ENCODE peak calls at places on chromosomes 4 and X, in seven cellular contexts. A, X, I, T, D, L and Y are unnamed samples. For H3K9me3, the result is how much of the 10 kb centered on the place peaks cover.

GRCh38 chr4:84966382-84967291 is at the start of gene WDFY3:
- DNase-seq in L (peak), D (peak), A (no peak), X (peak), T (peak), I (peak), Y (peak)

GRCh38 chr4:170128219-170128804 is 38.6 kb upstream of the AADAT start:
- DNase-seq in L (no peak), A (no peak), X (no peak), I (no peak), T (no peak), D (no peak), Y (no peak)

GRCh38 chr4:14110407-14110806 is 482.9 kb upstream of the BOD1L1 start:
- DNase-seq in L (no peak), I (no peak), X (no peak), T (no peak), A (no peak), D (no peak), Y (no peak)

GRCh38 chr4:138815811-138816210 is 199.8 kb upstream of the NOCT start:
- DNase-seq in X (no peak), L (no peak), I (no peak), T (no peak), D (no peak), A (no peak), Y (no peak)

GRCh38 chr4:55409468-55410171 is 13.9 kb downstream of the TMEM165 start:
- DNase-seq in A (no peak), T (no peak), X (no peak), I (no peak), D (no peak), L (peak), Y (no peak)

GRCh38 chr4:66943117-66943516 is 602.2 kb downstream of the CENPC start:
- DNase-seq in L (no peak), X (no peak), I (no peak), D (no peak), T (no peak), A (no peak), Y (no peak)

GRCh38 chr4:63921561-63921960 is 487.7 kb downstream of the TECRL start:
- DNase-seq in A (no peak), L (no peak), T (no peak), D (no peak), X (no peak), I (no peak), Y (no peak)

GRCh38 chrX:136255543-136255942 is 4.3 kb upstream of the MAP7D3 start:
- DNase-seq in X (no peak), L (no peak), I (no peak), T (peak), D (no peak), A (no peak), Y (no peak)

GRCh38 chrX:95330292-95330691 is 1354.3 kb upstream of the DIAPH2 start:
- DNase-seq in T (no peak), D (no peak), I (no peak), A (no peak), L (no peak), X (no peak), Y (no peak)

GRCh38 chrX:68147848-68148247 is 285.4 kb downstream of the OPHN1 start:
- DNase-seq in L (no peak), T (no peak), X (no peak), A (no peak), I (no peak), D (no peak), Y (no peak)

GRCh38 chrX:30876367-30876766 is 12.7 kb downstream of the TAB3 start:
- DNase-seq in D (no peak), L (no peak), A (no peak), X (no peak), T (no peak), I (no peak), Y (no peak)

GRCh38 chr4:109559625-109559982 is 442 bp upstream of the MCUB start:
- DNase-seq in L (no peak), T (peak), X (peak), I (no peak), D (peak), A (peak), Y (peak)

GRCh38 chr4:113109106-113109740 is 59.8 kb downstream of the ANK2 start:
- DNase-seq in T (no peak), X (no peak), I (no peak), A (no peak), D (peak), L (no peak), Y (no peak)

GRCh38 chrX:111869639-111870034 is 6.3 kb upstream of the TRPC5OS start:
- DNase-seq in L (peak), T (no peak), X (peak), D (peak), A (no peak), I (no peak), Y (no peak)

GRCh38 chr4:128827280-128827679 is 17.8 kb downstream of the JADE1 start:
- DNase-seq in T (no peak), L (no peak), D (no peak), A (no peak), I (no peak), X (no peak), Y (no peak)

GRCh38 chrX:40671126-40671525 is 23.8 kb upstream of the CXorf38 start:
- DNase-seq in X (no peak), A (no peak), T (no peak), I (no peak), L (no peak), D (no peak), Y (no peak)

GRCh38 chr4:51995647-51996046 is 24.5 kb downstream of the LRRC66 start:
- DNase-seq in T (no peak), A (no peak), D (no peak), I (no peak), L (no peak), X (no peak), Y (no peak)

GRCh38 chr4:102858828-102859464 is 9.8 kb upstream of the CISD2 start:
- DNase-seq in X (no peak), L (no peak), I (no peak), T (no peak), A (no peak), D (no peak), Y (no peak)

GRCh38 chrX:140766024-140766611 is 56.6 kb downstream of the LINC00632 start:
- DNase-seq in X (peak), A (peak), I (no peak), T (no peak), D (peak), L (peak), Y (no peak)

GRCh38 chr4:189046642-189047041 is 894.0 kb upstream of the FRG1 start:
- DNase-seq in X (no peak), D (no peak), I (no peak), A (no peak), L (no peak), T (no peak), Y (no peak)

GRCh38 chr4:2809610-2810180 is 16.8 kb downstream of the SH3BP2 start:
- DNase-seq in I (no peak), X (no peak), D (no peak), A (no peak), T (no peak), L (no peak), Y (no peak)

GRCh38 chr4:8556341-8557150 is 23.6 kb upstream of the GPR78 start:
- DNase-seq in L (no peak), I (no peak), D (no peak), X (no peak), T (no peak), A (no peak), Y (no peak)

GRCh38 chrX:39874202-39874816 is 223.4 kb downstream of the BCOR start:
- DNase-seq in T (no peak), A (no peak), D (no peak), L (no peak), I (no peak), X (no peak), Y (no peak)

GRCh38 chrX:51798701-51799100 is 55.5 kb downstream of the GSPT2 start:
- DNase-seq in T (no peak), D (no peak), A (no peak), X (no peak), I (no peak), L (no peak), Y (no peak)

GRCh38 chr4:147492761-147493160 is 11.9 kb downstream of the EDNRA start:
- DNase-seq in A (no peak), L (peak), I (no peak), X (no peak), D (no peak), T (peak), Y (no peak)

GRCh38 chrX:123425904-123426303 is 241.8 kb downstream of the GRIA3 start:
- DNase-seq in I (no peak), L (peak), T (no peak), X (no peak), D (no peak), A (no peak), Y (no peak)

GRCh38 chr4:165991325-165992180 is 118.5 kb downstream of the TLL1 start:
- DNase-seq in T (no peak), X (no peak), D (no peak), I (no peak), A (no peak), L (peak), Y (no peak)

GRCh38 chr4:168741281-168742173 is 244.7 kb downstream of the PALLD start:
- DNase-seq in T (no peak), I (no peak), L (no peak), A (no peak), X (no peak), D (peak), Y (peak)

GRCh38 chrX:24023972-24024664 is 2.9 kb downstream of the KLHL15 start:
- DNase-seq in T (no peak), I (no peak), D (no peak), L (peak), X (no peak), A (no peak), Y (no peak)

GRCh38 chr4:44118971-44119680 is 329.5 kb downstream of the KCTD8 start:
- DNase-seq in X (no peak), I (no peak), L (no peak), T (no peak), A (no peak), D (no peak), Y (no peak)

GRCh38 chr4:23614284-23614892 is 275.5 kb downstream of the PPARGC1A start:
- DNase-seq in I (no peak), A (no peak), D (no peak), L (peak), T (no peak), X (no peak), Y (no peak)

GRCh38 chr4:41644288-41644914 is 104.1 kb downstream of the PHOX2B start:
- DNase-seq in L (peak), X (peak), A (no peak), T (peak), I (peak), D (peak), Y (peak)

GRCh38 chr4:126647756-126648396 is 984.9 kb upstream of the INTU start:
- DNase-seq in I (no peak), T (no peak), A (no peak), X (no peak), L (no peak), D (no peak), Y (no peak)

GRCh38 chrX:17014216-17014615 is 67.8 kb downstream of the REPS2 start:
- DNase-seq in A (no peak), X (no peak), T (no peak), D (no peak), L (no peak), I (no peak), Y (no peak)

GRCh38 chr4:185232370-185232769 is 23.0 kb downstream of the SNX25 start:
- DNase-seq in X (no peak), D (no peak), A (no peak), I (no peak), L (no peak), T (no peak), Y (no peak)

GRCh38 chrX:69285881-69286545 is 120.8 kb upstream of the PJA1 start:
- DNase-seq in D (peak), X (peak), L (peak), A (peak), I (no peak), T (peak), Y (peak)

GRCh38 chr4:123546123-123546654 is 149.6 kb downstream of the SPRY1 start:
- DNase-seq in D (peak), X (peak), I (no peak), L (no peak), T (no peak), A (no peak), Y (no peak)

DNA sequence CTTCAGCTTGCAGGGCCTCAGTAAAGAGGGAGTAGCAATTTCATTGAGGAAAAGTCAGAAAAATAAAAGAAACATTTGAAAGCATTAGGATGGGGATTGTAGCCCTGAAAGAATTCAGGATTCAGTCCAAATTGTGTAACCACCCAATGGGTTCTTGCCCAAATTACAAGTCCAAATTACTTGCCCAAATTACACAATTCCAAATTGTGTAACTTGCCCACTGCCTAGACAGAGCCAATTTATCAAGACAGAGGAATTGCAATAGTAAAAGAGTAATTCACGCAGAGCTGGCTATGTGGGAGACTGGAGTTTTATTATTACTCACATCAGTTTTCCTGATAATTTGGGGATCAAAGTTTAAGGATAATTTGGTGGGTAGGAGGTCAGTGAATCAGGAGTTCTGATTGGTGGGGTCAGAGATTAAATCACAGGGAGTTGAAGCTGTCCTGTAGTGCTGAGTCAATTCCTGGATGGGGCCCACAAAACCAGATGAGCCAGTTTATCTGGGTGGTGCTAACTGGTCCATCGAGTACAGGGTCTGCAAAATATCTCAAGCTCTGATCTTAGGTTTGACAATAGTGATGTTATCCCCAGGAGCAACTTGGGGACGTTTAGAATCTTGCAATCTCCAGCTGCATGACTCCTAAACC is 18.1 kb upstream of the PAGE5 start:
- DNase-seq in I (no peak), X (no peak), L (no peak), A (no peak), D (no peak), T (no peak), Y (no peak)
- H3K9me3 ChIP-seq in I (under half), X (under half), L (under half), A (under half), D (under half), T (under half), Y (under half)

GRCh38 chr4:76559236-76560071 is 124.4 kb downstream of the SHROOM3 start:
- DNase-seq in I (no peak), X (no peak), D (no peak), A (no peak), L (no peak), T (no peak), Y (no peak)

GRCh38 chr4:76554630-76555029 is 119.6 kb downstream of the SHROOM3 start:
- DNase-seq in T (no peak), D (no peak), A (no peak), I (no peak), L (no peak), X (no peak), Y (no peak)

GRCh38 chr4:76562851-76563803 is 128.1 kb downstream of the SHROOM3 start:
- DNase-seq in L (no peak), I (no peak), D (no peak), A (no peak), X (no peak), T (no peak), Y (no peak)

GRCh38 chr4:76562161-76562560 is 127.1 kb downstream of the SHROOM3 start:
- DNase-seq in T (no peak), L (no peak), I (no peak), D (no peak), A (no peak), X (no peak), Y (no peak)

DNA sequence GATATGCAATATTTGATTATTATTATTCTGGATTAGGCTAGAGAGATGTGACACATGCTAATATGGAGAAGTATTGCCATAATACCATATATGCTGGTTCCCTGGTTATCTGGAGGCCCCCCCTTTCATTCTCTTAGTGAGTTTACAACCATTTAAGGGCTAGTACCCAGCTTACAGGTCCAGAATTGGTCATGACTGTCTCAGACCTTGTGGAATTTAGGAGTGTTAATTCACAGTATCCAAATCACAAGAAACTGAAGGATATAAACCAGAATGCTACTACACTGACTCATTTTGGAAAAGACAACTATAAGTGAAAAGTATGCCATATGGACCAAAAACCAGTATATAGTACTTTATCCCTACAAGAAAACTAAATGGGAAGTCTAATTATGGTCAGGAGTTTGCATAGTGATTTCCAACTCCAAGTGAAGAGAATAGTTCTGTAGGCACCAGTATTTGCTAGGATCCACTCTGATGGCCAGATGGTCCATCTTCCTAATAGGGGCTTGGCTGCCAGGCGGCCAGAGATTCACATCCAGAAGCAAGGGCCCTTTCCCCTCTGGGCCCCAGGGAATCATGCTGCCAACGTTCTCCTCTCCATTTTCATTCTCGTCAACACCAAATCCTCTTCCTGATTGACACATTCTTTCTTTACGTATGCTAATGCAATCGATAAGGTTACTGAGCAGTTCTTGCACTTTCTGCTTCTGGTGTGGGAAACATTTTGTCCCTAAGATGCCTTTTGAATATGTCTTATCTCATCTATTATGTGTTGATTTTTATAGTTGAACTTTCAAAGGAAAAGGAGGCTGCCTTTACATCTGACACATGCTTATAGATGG is 123.6 kb downstream of the SHROOM3 start:
- DNase-seq in X (no peak), L (no peak), I (no peak), A (no peak), D (no peak), T (no peak), Y (no peak)
- H3K4me3 ChIP-seq in X (no peak), L (no peak), I (no peak), A (no peak), D (no peak), T (no peak), Y (no peak)

DNA sequence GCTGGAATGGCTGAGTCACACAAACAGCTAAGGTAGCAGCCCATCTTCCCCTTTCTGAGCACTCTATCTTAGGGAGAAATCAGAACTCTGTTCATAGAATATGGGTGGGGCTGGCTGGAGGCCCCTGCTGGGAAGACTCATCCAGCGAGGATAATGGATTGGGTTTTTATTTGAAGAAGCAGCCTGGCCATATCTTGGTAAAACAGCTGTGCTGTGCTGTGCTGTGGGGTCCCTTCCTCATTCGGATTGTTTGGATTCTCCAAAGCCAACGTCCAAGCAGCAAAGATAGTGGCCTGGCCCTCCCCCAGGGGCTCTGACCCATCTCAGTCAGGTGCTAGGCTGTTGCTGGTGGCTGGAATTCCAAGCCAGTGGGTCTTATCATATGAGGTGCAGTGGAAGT is 63.8 kb downstream of the ZNF718 start:
- DNase-seq in A (no peak), D (no peak), X (no peak), L (no peak), I (no peak), T (no peak), Y (no peak)
- H3K9me3 ChIP-seq in A (under half), D (under half), X (half or more), L (under half), I (under half), T (half or more), Y (half or more)

GRCh38 chr4:158164849-158165248 is 8.0 kb downstream of the GASK1B start:
- DNase-seq in A (no peak), T (no peak), I (no peak), D (no peak), L (peak), X (no peak), Y (no peak)
- H3K4me3 ChIP-seq in A (no peak), T (peak), I (peak), D (no peak), L (no peak), X (no peak), Y (no peak)

GRCh38 chrX:153387345-153387744 is 13.8 kb downstream of the PNMA6E start:
- DNase-seq in L (no peak), X (no peak), T (no peak), A (no peak), I (no peak), D (no peak), Y (no peak)
- H3K9me3 ChIP-seq in L (under half), X (under half), T (under half), A (under half), I (under half), D (under half), Y (under half)

DNA sequence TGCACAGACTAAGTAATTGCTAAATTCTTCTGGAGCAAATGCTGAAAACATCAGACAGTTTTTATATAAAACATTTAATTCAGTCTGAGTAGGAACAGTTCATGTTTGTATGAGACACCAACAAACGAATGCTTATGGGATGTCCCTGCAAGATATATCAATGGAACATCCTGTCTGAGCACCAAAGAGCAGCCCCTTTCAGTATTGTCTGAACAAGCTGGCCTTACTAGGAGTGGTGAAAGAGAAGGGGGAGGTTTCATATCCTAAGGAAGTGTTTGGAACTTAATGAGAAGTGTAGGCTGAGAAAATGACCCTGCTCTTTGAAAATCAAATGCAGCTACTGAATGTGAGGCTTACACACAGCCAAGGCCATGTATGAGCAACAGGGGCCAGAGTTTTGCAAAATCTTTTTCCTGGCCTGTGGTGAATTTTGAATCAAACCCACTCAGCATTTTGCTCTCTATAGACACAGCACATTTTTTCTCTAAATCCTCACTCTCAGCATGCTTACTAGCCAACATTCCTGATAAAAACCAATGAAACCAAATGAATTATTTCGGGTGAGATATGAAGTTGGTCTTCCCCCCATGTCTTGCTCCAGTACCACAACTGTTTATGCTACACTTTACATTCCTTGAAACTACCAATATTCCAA is 119.3 kb downstream of the LUZP4 start:
- DNase-seq in T (no peak), X (no peak), I (no peak), D (no peak), A (no peak), L (no peak), Y (no peak)
- H3K4me3 ChIP-seq in T (no peak), X (no peak), I (no peak), D (no peak), A (no peak), L (no peak), Y (no peak)

DNA sequence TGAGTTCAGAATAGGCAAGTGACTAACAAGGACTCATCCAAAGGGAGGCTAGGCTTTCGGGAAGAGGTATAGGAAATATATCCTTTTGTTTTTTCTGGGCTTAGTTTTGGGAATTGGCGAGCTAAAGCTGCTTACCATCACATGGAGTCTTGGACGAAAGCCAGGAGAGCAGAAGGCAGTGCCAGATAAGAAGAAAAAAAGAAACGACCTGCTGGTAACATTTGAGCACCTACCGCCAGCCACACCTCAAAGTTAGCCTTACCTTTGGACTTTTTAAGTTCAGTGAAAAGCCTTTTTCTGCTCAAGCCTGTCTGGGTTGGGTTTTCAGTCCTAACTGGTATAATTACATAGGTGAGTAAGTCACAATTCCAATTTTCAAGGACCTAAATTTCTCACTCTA is 85.1 kb upstream of the LCORL start:
- DNase-seq in D (no peak), A (no peak), L (no peak), T (no peak), X (peak), I (no peak), Y (no peak)
- H3K9me3 ChIP-seq in D (under half), A (under half), L (under half), T (under half), X (under half), I (under half), Y (under half)